ENCODE peak calls at places on chromosomes 16 and 17, in four cellular contexts. I is GM12865, F is mucosa of descending colon, D is GM23338. N is an unnamed sample.

GRCh38 chr16:74309789-74310781 is 13.5 kb downstream of the PSMD7 start:
- DNase-seq in I (peak), F (no peak), D (peak), N (no peak)

GRCh38 chr16:86498661-86499493 is 11.4 kb upstream of the FOXF1 start:
- DNase-seq in I (no peak), F (no peak), D (no peak), N (no peak)

GRCh38 chr17:14044702-14045101 is 24.6 kb upstream of the COX10 start:
- DNase-seq in I (peak), F (no peak), D (no peak), N (no peak)

GRCh38 chr16:17273142-17273561 is 197.6 kb downstream of the XYLT1 start:
- DNase-seq in I (peak), F (no peak), D (no peak), N (no peak)

GRCh38 chr17:49616086-49616485 is 40.4 kb downstream of the NXPH3 start:
- DNase-seq in I (peak), F (no peak), D (peak), N (no peak)

GRCh38 chr16:19329932-19330331 is 44.4 kb downstream of the CLEC19A start:
- DNase-seq in I (no peak), F (no peak), D (no peak), N (no peak)

GRCh38 chr16:73019456-73020362 is 28.2 kb downstream of the ZFHX3 start:
- DNase-seq in I (no peak), F (no peak), D (no peak), N (no peak)

GRCh38 chr17:73397278-73397826 is 85.6 kb upstream of the CDC42EP4 start:
- DNase-seq in I (no peak), F (no peak), D (no peak), N (no peak)

GRCh38 chr16:90016339-90016950 is 2.8 kb downstream of the DBNDD1 start:
- DNase-seq in I (no peak), F (no peak), D (no peak), N (no peak)

GRCh38 chr16:85947511-85948509 is 48.8 kb downstream of the IRF8 start:
- DNase-seq in I (peak), F (no peak), D (no peak), N (no peak)

GRCh38 chr17:50587571-50587970 is 27.1 kb downstream of the CACNA1G start:
- DNase-seq in I (no peak), F (no peak), D (no peak), N (no peak)

GRCh38 chr17:79610151-79610645 is 653 bp downstream of the RBFOX3 start:
- DNase-seq in I (no peak), F (no peak), D (no peak), N (no peak)

GRCh38 chr16:4052801-4053662 is 63.2 kb downstream of the ADCY9 start:
- DNase-seq in I (no peak), F (peak), D (no peak), N (no peak)

GRCh38 chr16:84726670-84727467 is 27.1 kb downstream of the USP10 start:
- DNase-seq in I (peak), F (peak), D (peak), N (no peak)

GRCh38 chr16:65782537-65783290 is 583.8 kb upstream of the CDH5 start:
- DNase-seq in I (no peak), F (no peak), D (no peak), N (no peak)

GRCh38 chr16:9134739-9135138 is 43.3 kb downstream of the HAPSTR1 start:
- DNase-seq in I (peak), F (peak), D (peak), N (no peak)

GRCh38 chr16:8660841-8661301 is 13.5 kb upstream of the ABAT start:
- DNase-seq in I (peak), F (peak), D (peak), N (no peak)

GRCh38 chr17:65229596-65229995 is 92.4 kb downstream of the RGS9 start:
- DNase-seq in I (peak), F (no peak), D (no peak), N (no peak)

GRCh38 chr16:88619859-88620655 is 18.3 kb upstream of the IL17C start:
- DNase-seq in I (no peak), F (no peak), D (no peak), N (no peak)

GRCh38 chr17:41962768-41963434 is 3.7 kb upstream of the CNP start:
- DNase-seq in I (peak), F (peak), D (peak), N (peak)

GRCh38 chr16:27253526-27253930 is 15.0 kb downstream of the NSMCE1 start:
- DNase-seq in I (no peak), F (no peak), D (no peak), N (no peak)

GRCh38 chr17:8820311-8821010 is 21.3 kb upstream of the MFSD6L start:
- DNase-seq in I (no peak), F (no peak), D (no peak), N (no peak)

GRCh38 chr16:3383045-3383448 is 17.8 kb downstream of the ZSCAN32 start:
- DNase-seq in I (no peak), F (no peak), D (peak), N (no peak)

GRCh38 chr16:88747588-88748301 is 37.3 kb downstream of the PIEZO1 start:
- DNase-seq in I (peak), F (peak), D (peak), N (no peak)

GRCh38 chr16:12110361-12111107 is 134.0 kb downstream of the SNX29 start:
- DNase-seq in I (no peak), F (no peak), D (no peak), N (no peak)

GRCh38 chr17:3512512-3513171 is 36.8 kb downstream of the ASPA start:
- DNase-seq in I (no peak), F (peak), D (peak), N (no peak)

GRCh38 chr17:82153745-82154375 is 55.8 kb upstream of the FASN start:
- DNase-seq in I (peak), F (peak), D (peak), N (peak)

GRCh38 chr16:75266738-75267630 is 15.6 kb upstream of the BCAR1 start:
- DNase-seq in I (no peak), F (peak), D (no peak), N (no peak)

GRCh38 chr16:48960830-48961229 is 320.8 kb downstream of the CBLN1 start:
- DNase-seq in I (peak), F (no peak), D (no peak), N (no peak)

GRCh38 chr17:15398736-15399331 is 57.4 kb upstream of the TEKT3 start:
- DNase-seq in I (no peak), F (no peak), D (no peak), N (no peak)

GRCh38 chr17:49850772-49851386 is 3.0 kb upstream of the TAC4 start:
- DNase-seq in I (no peak), F (no peak), D (peak), N (no peak)

GRCh38 chr16:50267151-50267631 is 840 bp downstream of the ADCY7 start:
- DNase-seq in I (no peak), F (peak), D (no peak), N (no peak)